ENCODE peak calls at places on chromosomes 16 and 17, in ten cellular contexts. One of them, this sample, is unnamed.

GRCh38 chr16:90020838-90021382 is 1.7 kb upstream of the DBNDD1 start:
- DNase-seq in cardiac fibroblast: peak; percentile 35
- DNase-seq in NK-92 treated with Interleukin-12 subunit alpha and Interleukin-12 subunit beta, amount 100 ng/mL, for 24 hours: no peak
- DNase-seq in GM04503: no peak
- DNase-seq in PC-9: peak; percentile 53
- DNase-seq in HT1080: peak; percentile 89
- DNase-seq in progenitor cell of endocrine pancreas: no peak
- DNase-seq in amniotic stem cell: no peak
- DNase-seq in CD8-positive, alpha-beta T cell: no peak
- DNase-seq in body of pancreas: no peak
- DNase-seq in this sample: peak; percentile 41

GRCh38 chr16:1794221-1794871 is 841 bp upstream of the IGFALS start:
- DNase-seq in cardiac fibroblast: no peak
- DNase-seq in NK-92 treated with Interleukin-12 subunit alpha and Interleukin-12 subunit beta, amount 100 ng/mL, for 24 hours: no peak
- DNase-seq in GM04503: no peak
- DNase-seq in PC-9: no peak
- DNase-seq in HT1080: no peak
- DNase-seq in progenitor cell of endocrine pancreas: peak; percentile 33
- DNase-seq in amniotic stem cell: no peak
- DNase-seq in CD8-positive, alpha-beta T cell: no peak
- DNase-seq in body of pancreas: peak; percentile 64
- DNase-seq in this sample: no peak

GRCh38 chr17:56593073-56593740 is at the start of gene NOG:
- DNase-seq in cardiac fibroblast: peak; percentile 24
- DNase-seq in NK-92 treated with Interleukin-12 subunit alpha and Interleukin-12 subunit beta, amount 100 ng/mL, for 24 hours: no peak
- DNase-seq in GM04503: no peak
- DNase-seq in PC-9: no peak
- DNase-seq in HT1080: no peak
- DNase-seq in progenitor cell of endocrine pancreas: peak; percentile 31
- DNase-seq in amniotic stem cell: peak; percentile 50
- DNase-seq in CD8-positive, alpha-beta T cell: peak; percentile 49
- DNase-seq in body of pancreas: peak; percentile 17
- DNase-seq in this sample: no peak

GRCh38 chr16:80754479-80754878 is 49.9 kb downstream of the CDYL2 start:
- DNase-seq in cardiac fibroblast: no peak
- DNase-seq in NK-92 treated with Interleukin-12 subunit alpha and Interleukin-12 subunit beta, amount 100 ng/mL, for 24 hours: no peak
- DNase-seq in GM04503: no peak
- DNase-seq in PC-9: no peak
- DNase-seq in HT1080: no peak
- DNase-seq in progenitor cell of endocrine pancreas: no peak
- DNase-seq in amniotic stem cell: no peak
- DNase-seq in CD8-positive, alpha-beta T cell: no peak
- DNase-seq in body of pancreas: no peak
- DNase-seq in this sample: no peak

GRCh38 chr17:30812218-30813177 is 12.0 kb downstream of the CRLF3 start:
- DNase-seq in cardiac fibroblast: peak; percentile 29
- DNase-seq in NK-92 treated with Interleukin-12 subunit alpha and Interleukin-12 subunit beta, amount 100 ng/mL, for 24 hours: no peak
- DNase-seq in GM04503: no peak
- DNase-seq in PC-9: no peak
- DNase-seq in HT1080: peak; percentile 15
- DNase-seq in progenitor cell of endocrine pancreas: no peak
- DNase-seq in amniotic stem cell: no peak
- DNase-seq in CD8-positive, alpha-beta T cell: no peak
- DNase-seq in body of pancreas: no peak
- DNase-seq in this sample: no peak

GRCh38 chr17:13031718-13032350 is 14.0 kb upstream of the ELAC2 start:
- DNase-seq in cardiac fibroblast: peak; percentile 73
- DNase-seq in NK-92 treated with Interleukin-12 subunit alpha and Interleukin-12 subunit beta, amount 100 ng/mL, for 24 hours: no peak
- DNase-seq in GM04503: no peak
- DNase-seq in PC-9: no peak
- DNase-seq in HT1080: peak; percentile 35
- DNase-seq in progenitor cell of endocrine pancreas: peak; percentile 26
- DNase-seq in amniotic stem cell: no peak
- DNase-seq in CD8-positive, alpha-beta T cell: peak; percentile 39
- DNase-seq in body of pancreas: peak; percentile 55
- DNase-seq in this sample: no peak

GRCh38 chr17:76994237-76994637 is 126.0 kb downstream of the MGAT5B start:
- DNase-seq in cardiac fibroblast: no peak
- DNase-seq in NK-92 treated with Interleukin-12 subunit alpha and Interleukin-12 subunit beta, amount 100 ng/mL, for 24 hours: no peak
- DNase-seq in GM04503: no peak
- DNase-seq in PC-9: no peak
- DNase-seq in HT1080: peak; percentile 3
- DNase-seq in progenitor cell of endocrine pancreas: no peak
- DNase-seq in amniotic stem cell: no peak
- DNase-seq in CD8-positive, alpha-beta T cell: no peak
- DNase-seq in body of pancreas: no peak
- DNase-seq in this sample: no peak

GRCh38 chr16:54546481-54546880 is 259.9 kb upstream of the IRX3 start:
- DNase-seq in cardiac fibroblast: no peak
- DNase-seq in NK-92 treated with Interleukin-12 subunit alpha and Interleukin-12 subunit beta, amount 100 ng/mL, for 24 hours: no peak
- DNase-seq in GM04503: no peak
- DNase-seq in PC-9: no peak
- DNase-seq in HT1080: no peak
- DNase-seq in progenitor cell of endocrine pancreas: no peak
- DNase-seq in amniotic stem cell: no peak
- DNase-seq in CD8-positive, alpha-beta T cell: no peak
- DNase-seq in body of pancreas: no peak
- DNase-seq in this sample: no peak

GRCh38 chr16:85554114-85554790 is 58.9 kb upstream of the GSE1 start:
- DNase-seq in cardiac fibroblast: peak; percentile 84
- DNase-seq in NK-92 treated with Interleukin-12 subunit alpha and Interleukin-12 subunit beta, amount 100 ng/mL, for 24 hours: peak; percentile 75
- DNase-seq in GM04503: peak; percentile 44
- DNase-seq in PC-9: peak; percentile 76
- DNase-seq in HT1080: peak; percentile 90
- DNase-seq in progenitor cell of endocrine pancreas: no peak
- DNase-seq in amniotic stem cell: peak; percentile 55
- DNase-seq in CD8-positive, alpha-beta T cell: peak; percentile 63
- DNase-seq in body of pancreas: peak; percentile 82
- DNase-seq in this sample: no peak

GRCh38 chr17:32277284-32277683 is 11.7 kb downstream of the RHBDL3 start:
- DNase-seq in cardiac fibroblast: peak; percentile 43
- DNase-seq in NK-92 treated with Interleukin-12 subunit alpha and Interleukin-12 subunit beta, amount 100 ng/mL, for 24 hours: no peak
- DNase-seq in GM04503: no peak
- DNase-seq in PC-9: no peak
- DNase-seq in HT1080: no peak
- DNase-seq in progenitor cell of endocrine pancreas: no peak
- DNase-seq in amniotic stem cell: no peak
- DNase-seq in CD8-positive, alpha-beta T cell: no peak
- DNase-seq in body of pancreas: no peak
- DNase-seq in this sample: peak; percentile 13

GRCh38 chr16:87570938-87571867 is 31.1 kb upstream of the JPH3 start:
- DNase-seq in cardiac fibroblast: peak; percentile 58
- DNase-seq in NK-92 treated with Interleukin-12 subunit alpha and Interleukin-12 subunit beta, amount 100 ng/mL, for 24 hours: no peak
- DNase-seq in GM04503: no peak
- DNase-seq in PC-9: peak; percentile 36
- DNase-seq in HT1080: peak; percentile 20
- DNase-seq in progenitor cell of endocrine pancreas: peak; percentile 38
- DNase-seq in amniotic stem cell: no peak
- DNase-seq in CD8-positive, alpha-beta T cell: no peak
- DNase-seq in body of pancreas: peak; percentile 69
- DNase-seq in this sample: no peak

GRCh38 chr17:14886200-14886739 is 378.9 kb downstream of the PMP22 start:
- DNase-seq in cardiac fibroblast: peak; percentile 35
- DNase-seq in NK-92 treated with Interleukin-12 subunit alpha and Interleukin-12 subunit beta, amount 100 ng/mL, for 24 hours: no peak
- DNase-seq in GM04503: no peak
- DNase-seq in PC-9: no peak
- DNase-seq in HT1080: peak; percentile 25
- DNase-seq in progenitor cell of endocrine pancreas: no peak
- DNase-seq in amniotic stem cell: no peak
- DNase-seq in CD8-positive, alpha-beta T cell: no peak
- DNase-seq in body of pancreas: no peak
- DNase-seq in this sample: no peak

GRCh38 chr17:75250009-75250471 is 11.4 kb downstream of the GGA3 start:
- DNase-seq in cardiac fibroblast: peak; percentile 82
- DNase-seq in NK-92 treated with Interleukin-12 subunit alpha and Interleukin-12 subunit beta, amount 100 ng/mL, for 24 hours: no peak
- DNase-seq in GM04503: no peak
- DNase-seq in PC-9: no peak
- DNase-seq in HT1080: peak; percentile 55
- DNase-seq in progenitor cell of endocrine pancreas: no peak
- DNase-seq in amniotic stem cell: no peak
- DNase-seq in CD8-positive, alpha-beta T cell: peak; percentile 56
- DNase-seq in body of pancreas: no peak
- DNase-seq in this sample: no peak

GRCh38 chr16:85846461-85846860 is 47.0 kb downstream of the COX4I1 start:
- DNase-seq in cardiac fibroblast: no peak
- DNase-seq in NK-92 treated with Interleukin-12 subunit alpha and Interleukin-12 subunit beta, amount 100 ng/mL, for 24 hours: no peak
- DNase-seq in GM04503: no peak
- DNase-seq in PC-9: no peak
- DNase-seq in HT1080: no peak
- DNase-seq in progenitor cell of endocrine pancreas: no peak
- DNase-seq in amniotic stem cell: no peak
- DNase-seq in CD8-positive, alpha-beta T cell: no peak
- DNase-seq in body of pancreas: no peak
- DNase-seq in this sample: no peak

GRCh38 chr17:64767269-64767997 is 105.3 kb upstream of the SMURF2 start:
- DNase-seq in cardiac fibroblast: no peak
- DNase-seq in NK-92 treated with Interleukin-12 subunit alpha and Interleukin-12 subunit beta, amount 100 ng/mL, for 24 hours: no peak
- DNase-seq in GM04503: no peak
- DNase-seq in PC-9: no peak
- DNase-seq in HT1080: no peak
- DNase-seq in progenitor cell of endocrine pancreas: no peak
- DNase-seq in amniotic stem cell: no peak
- DNase-seq in CD8-positive, alpha-beta T cell: no peak
- DNase-seq in body of pancreas: no peak
- DNase-seq in this sample: no peak

GRCh38 chr16:54655171-54655590 is 275.5 kb upstream of the IRX5 start:
- DNase-seq in cardiac fibroblast: peak; percentile 24
- DNase-seq in NK-92 treated with Interleukin-12 subunit alpha and Interleukin-12 subunit beta, amount 100 ng/mL, for 24 hours: no peak
- DNase-seq in GM04503: no peak
- DNase-seq in PC-9: no peak
- DNase-seq in HT1080: no peak
- DNase-seq in progenitor cell of endocrine pancreas: no peak
- DNase-seq in amniotic stem cell: no peak
- DNase-seq in CD8-positive, alpha-beta T cell: no peak
- DNase-seq in body of pancreas: peak; percentile 17
- DNase-seq in this sample: no peak

GRCh38 chr17:77304051-77304745 is 163.4 kb downstream of the SEC14L1 start:
- DNase-seq in cardiac fibroblast: peak; percentile 51
- DNase-seq in NK-92 treated with Interleukin-12 subunit alpha and Interleukin-12 subunit beta, amount 100 ng/mL, for 24 hours: no peak
- DNase-seq in GM04503: no peak
- DNase-seq in PC-9: no peak
- DNase-seq in HT1080: no peak
- DNase-seq in progenitor cell of endocrine pancreas: no peak
- DNase-seq in amniotic stem cell: no peak
- DNase-seq in CD8-positive, alpha-beta T cell: no peak
- DNase-seq in body of pancreas: no peak
- DNase-seq in this sample: no peak

GRCh38 chr17:14942511-14943185 is 322.5 kb downstream of the PMP22 start:
- DNase-seq in cardiac fibroblast: no peak
- DNase-seq in NK-92 treated with Interleukin-12 subunit alpha and Interleukin-12 subunit beta, amount 100 ng/mL, for 24 hours: no peak
- DNase-seq in GM04503: no peak
- DNase-seq in PC-9: no peak
- DNase-seq in HT1080: peak; percentile 20
- DNase-seq in progenitor cell of endocrine pancreas: no peak
- DNase-seq in amniotic stem cell: no peak
- DNase-seq in CD8-positive, alpha-beta T cell: no peak
- DNase-seq in body of pancreas: no peak
- DNase-seq in this sample: no peak

GRCh38 chr17:68437979-68438877 is 19.1 kb downstream of the WIPI1 start:
- DNase-seq in cardiac fibroblast: no peak
- DNase-seq in NK-92 treated with Interleukin-12 subunit alpha and Interleukin-12 subunit beta, amount 100 ng/mL, for 24 hours: peak; percentile 47
- DNase-seq in GM04503: no peak
- DNase-seq in PC-9: no peak
- DNase-seq in HT1080: peak; percentile 45
- DNase-seq in progenitor cell of endocrine pancreas: no peak
- DNase-seq in amniotic stem cell: no peak
- DNase-seq in CD8-positive, alpha-beta T cell: peak; percentile 32
- DNase-seq in body of pancreas: peak; percentile 71
- DNase-seq in this sample: no peak

GRCh38 chr16:12086861-12087260 is 110.3 kb downstream of the SNX29 start:
- DNase-seq in cardiac fibroblast: no peak
- DNase-seq in NK-92 treated with Interleukin-12 subunit alpha and Interleukin-12 subunit beta, amount 100 ng/mL, for 24 hours: no peak
- DNase-seq in GM04503: no peak
- DNase-seq in PC-9: no peak
- DNase-seq in HT1080: no peak
- DNase-seq in progenitor cell of endocrine pancreas: no peak
- DNase-seq in amniotic stem cell: no peak
- DNase-seq in CD8-positive, alpha-beta T cell: no peak
- DNase-seq in body of pancreas: no peak
- DNase-seq in this sample: no peak

GRCh38 chr16:56354746-56355145 is 70.6 kb downstream of the AMFR start:
- DNase-seq in cardiac fibroblast: no peak
- DNase-seq in NK-92 treated with Interleukin-12 subunit alpha and Interleukin-12 subunit beta, amount 100 ng/mL, for 24 hours: no peak
- DNase-seq in GM04503: no peak
- DNase-seq in PC-9: peak; percentile 9
- DNase-seq in HT1080: no peak
- DNase-seq in progenitor cell of endocrine pancreas: no peak
- DNase-seq in amniotic stem cell: no peak
- DNase-seq in CD8-positive, alpha-beta T cell: no peak
- DNase-seq in body of pancreas: no peak
- DNase-seq in this sample: no peak

GRCh38 chr17:410674-411401 is 58.2 kb upstream of the RPH3AL start:
- DNase-seq in cardiac fibroblast: peak; percentile 21
- DNase-seq in NK-92 treated with Interleukin-12 subunit alpha and Interleukin-12 subunit beta, amount 100 ng/mL, for 24 hours: no peak
- DNase-seq in GM04503: no peak
- DNase-seq in PC-9: no peak
- DNase-seq in HT1080: peak; percentile 26
- DNase-seq in progenitor cell of endocrine pancreas: peak; percentile 14
- DNase-seq in amniotic stem cell: no peak
- DNase-seq in CD8-positive, alpha-beta T cell: peak; percentile 74
- DNase-seq in body of pancreas: no peak
- DNase-seq in this sample: no peak

GRCh38 chr16:17362191-17362590 is 108.6 kb downstream of the XYLT1 start:
- DNase-seq in cardiac fibroblast: no peak
- DNase-seq in NK-92 treated with Interleukin-12 subunit alpha and Interleukin-12 subunit beta, amount 100 ng/mL, for 24 hours: no peak
- DNase-seq in GM04503: no peak
- DNase-seq in PC-9: no peak
- DNase-seq in HT1080: no peak
- DNase-seq in progenitor cell of endocrine pancreas: no peak
- DNase-seq in amniotic stem cell: no peak
- DNase-seq in CD8-positive, alpha-beta T cell: no peak
- DNase-seq in body of pancreas: no peak
- DNase-seq in this sample: no peak

GRCh38 chr17:2564876-2565275 is 28.6 kb upstream of the PAFAH1B1 start:
- DNase-seq in cardiac fibroblast: peak; percentile 60
- DNase-seq in NK-92 treated with Interleukin-12 subunit alpha and Interleukin-12 subunit beta, amount 100 ng/mL, for 24 hours: no peak
- DNase-seq in GM04503: no peak
- DNase-seq in PC-9: peak; percentile 98
- DNase-seq in HT1080: peak; percentile 56
- DNase-seq in progenitor cell of endocrine pancreas: no peak
- DNase-seq in amniotic stem cell: no peak
- DNase-seq in CD8-positive, alpha-beta T cell: no peak
- DNase-seq in body of pancreas: peak; percentile 19
- DNase-seq in this sample: no peak

GRCh38 chr17:55286681-55287589 is 22.2 kb downstream of the HLF start:
- DNase-seq in cardiac fibroblast: no peak
- DNase-seq in NK-92 treated with Interleukin-12 subunit alpha and Interleukin-12 subunit beta, amount 100 ng/mL, for 24 hours: no peak
- DNase-seq in GM04503: no peak
- DNase-seq in PC-9: peak; percentile 76
- DNase-seq in HT1080: no peak
- DNase-seq in progenitor cell of endocrine pancreas: no peak
- DNase-seq in amniotic stem cell: no peak
- DNase-seq in CD8-positive, alpha-beta T cell: no peak
- DNase-seq in body of pancreas: peak; percentile 77
- DNase-seq in this sample: peak; percentile 51

GRCh38 chr17:50469671-50470305 is 1.1 kb upstream of the CHAD start:
- DNase-seq in cardiac fibroblast: no peak
- DNase-seq in NK-92 treated with Interleukin-12 subunit alpha and Interleukin-12 subunit beta, amount 100 ng/mL, for 24 hours: no peak
- DNase-seq in GM04503: no peak
- DNase-seq in PC-9: no peak
- DNase-seq in HT1080: no peak
- DNase-seq in progenitor cell of endocrine pancreas: no peak
- DNase-seq in amniotic stem cell: no peak
- DNase-seq in CD8-positive, alpha-beta T cell: no peak
- DNase-seq in body of pancreas: no peak
- DNase-seq in this sample: no peak

GRCh38 chr16:19502395-19503131 is 19.3 kb downstream of the GDE1 start:
- DNase-seq in cardiac fibroblast: peak; percentile 87
- DNase-seq in NK-92 treated with Interleukin-12 subunit alpha and Interleukin-12 subunit beta, amount 100 ng/mL, for 24 hours: peak; percentile 10
- DNase-seq in GM04503: no peak
- DNase-seq in PC-9: peak; percentile 56
- DNase-seq in HT1080: peak; percentile 32
- DNase-seq in progenitor cell of endocrine pancreas: peak; percentile 68
- DNase-seq in amniotic stem cell: peak; percentile 22
- DNase-seq in CD8-positive, alpha-beta T cell: peak; percentile 63
- DNase-seq in body of pancreas: peak; percentile 75
- DNase-seq in this sample: no peak